ENCODE peak calls at places on chromosomes 12 and 14, in five cellular contexts. P, J, E, S and D are unnamed samples.

GRCh38 chr12:91210144-91210543 is 27.5 kb upstream of the DCN start:
- DNase-seq in J (no peak), S (no peak), E (no peak), P (no peak), D (no peak)

GRCh38 chr12:31589896-31590729 is 823 bp downstream of the DENND5B start:
- DNase-seq in J (no peak), P (no peak), E (peak; percentile 81), S (peak; percentile 15), D (peak; percentile 52)

GRCh38 chr14:45201908-45202307 is 51.1 kb downstream of the MIS18BP1 start:
- DNase-seq in S (peak; percentile 24), J (peak; percentile 44), P (no peak), E (peak; percentile 44), D (no peak)

GRCh38 chr14:51386983-51387730 is 147.1 kb downstream of the TMX1 start:
- DNase-seq in S (no peak), P (no peak), J (no peak), E (peak; percentile 9), D (no peak)

GRCh38 chr12:89225808-89226368 is 126.4 kb downstream of the DUSP6 start:
- DNase-seq in J (peak; percentile 9), E (peak; percentile 32), S (no peak), P (no peak), D (peak; percentile 74)

GRCh38 chr14:39491134-39491541 is 58.9 kb upstream of the FBXO33 start:
- DNase-seq in S (peak; percentile 48), J (peak; percentile 5), E (peak; percentile 35), P (no peak), D (no peak)

GRCh38 chr12:87827638-87828264 is 201.4 kb downstream of the C12orf50 start:
- DNase-seq in J (no peak), E (peak; percentile 84), P (no peak), S (no peak), D (no peak)

GRCh38 chr12:104655059-104655609 is 198.4 kb downstream of the CHST11 start:
- DNase-seq in P (no peak), E (no peak), J (no peak), S (no peak), D (no peak)

GRCh38 chr14:102806447-102806846 is 29.2 kb downstream of the TRAF3 start:
- DNase-seq in J (no peak), P (no peak), E (no peak), S (no peak), D (no peak)

GRCh38 chr14:52793061-52793460 is 1.7 kb upstream of the GNPNAT1 start:
- DNase-seq in J (no peak), S (no peak), P (no peak), E (no peak), D (no peak)

GRCh38 chr12:111398530-111398929 is 7.2 kb upstream of the SH2B3 start:
- DNase-seq in E (no peak), P (no peak), S (no peak), J (peak; percentile 81), D (no peak)

GRCh38 chr14:34843011-34843554 is 32.1 kb downstream of the BAZ1A start:
- DNase-seq in S (no peak), P (no peak), E (peak; percentile 55), J (peak; percentile 74), D (peak; percentile 45)

GRCh38 chr12:1466481-1467260 is 127.7 kb downstream of the FBXL14 start:
- DNase-seq in S (no peak), E (no peak), P (no peak), J (no peak), D (no peak)

GRCh38 chr12:98721204-98721702 is 76.2 kb downstream of the APAF1 start:
- DNase-seq in J (no peak), S (no peak), P (no peak), E (no peak), D (no peak)

GRCh38 chr14:92759679-92760523 is 11.5 kb upstream of the LGMN start:
- DNase-seq in J (no peak), S (no peak), E (no peak), P (no peak), D (no peak)

GRCh38 chr12:27865421-27865820 is 85.4 kb upstream of the MANSC4 start:
- DNase-seq in E (no peak), P (no peak), S (no peak), J (peak; percentile 64), D (no peak)

GRCh38 chr14:92503756-92504491 is 9.7 kb upstream of the RIN3 start:
- DNase-seq in S (no peak), E (peak; percentile 92), P (no peak), J (no peak), D (no peak)